ENCODE peak calls at places on chromosome 18, in six cellular contexts. Z, I, C, Y, K and D are unnamed samples.

GRCh38 chr18:24995738-24996137 is 356.2 kb downstream of the ZNF521 start:
- DNase-seq in Z (no peak), I (no peak), C (no peak), Y (no peak), K (no peak), D (no peak)

GRCh38 chr18:51196811-51197660 is 445 bp downstream of the MEX3C start:
- DNase-seq in Z (no peak), I (peak), C (peak), Y (no peak), K (peak), D (peak)

GRCh38 chr18:74665346-74665745 is 67.7 kb downstream of the ZNF407 start:
- DNase-seq in Z (no peak), I (no peak), C (no peak), Y (no peak), K (no peak), D (no peak)

GRCh38 chr18:5842653-5843052 is 52.7 kb downstream of the TMEM200C start:
- DNase-seq in Z (no peak), I (no peak), C (no peak), Y (no peak), K (no peak), D (no peak)

GRCh38 chr18:6328624-6329016 is 86.1 kb downstream of the L3MBTL4 start:
- DNase-seq in Z (no peak), I (no peak), C (no peak), Y (no peak), K (no peak), D (peak)

GRCh38 chr18:28114472-28114871 is 62.5 kb downstream of the CDH2 start:
- DNase-seq in Z (no peak), I (no peak), C (no peak), Y (no peak), K (no peak), D (no peak)

GRCh38 chr18:46751882-46752281 is 5.0 kb downstream of the ST8SIA5 start:
- DNase-seq in Z (no peak), I (no peak), C (no peak), Y (no peak), K (no peak), D (no peak)

GRCh38 chr18:42401131-42401673 is 446.2 kb downstream of the PIK3C3 start:
- DNase-seq in Z (no peak), I (peak), C (no peak), Y (no peak), K (no peak), D (no peak)

GRCh38 chr18:741931-742512 is 29.6 kb upstream of the ENOSF1 start:
- DNase-seq in Z (peak), I (peak), C (peak), Y (peak), K (peak), D (peak)

GRCh38 chr18:67135981-67136380 is 380.5 kb downstream of the DSEL start:
- DNase-seq in Z (no peak), I (no peak), C (peak), Y (no peak), K (no peak), D (no peak)

GRCh38 chr18:8870528-8870927 is 165.2 kb downstream of the MTCL1 start:
- DNase-seq in Z (no peak), I (no peak), C (peak), Y (no peak), K (no peak), D (no peak)

GRCh38 chr18:42654561-42654960 is 460.9 kb downstream of the RIT2 start:
- DNase-seq in Z (no peak), I (peak), C (no peak), Y (no peak), K (no peak), D (no peak)

GRCh38 chr18:28961669-28962228 is 784.8 kb upstream of the CDH2 start:
- DNase-seq in Z (peak), I (peak), C (peak), Y (peak), K (no peak), D (peak)

GRCh38 chr18:27713037-27713726 is 463.7 kb downstream of the CDH2 start:
- DNase-seq in Z (peak), I (no peak), C (peak), Y (no peak), K (no peak), D (no peak)

GRCh38 chr18:75811156-75811555 is 383.7 kb upstream of the SMIM21 start:
- DNase-seq in Z (no peak), I (peak), C (no peak), Y (no peak), K (no peak), D (no peak)

GRCh38 chr18:13051950-13052349 is 60.8 kb downstream of the CEP192 start:
- DNase-seq in Z (no peak), I (peak), C (no peak), Y (no peak), K (peak), D (no peak)

GRCh38 chr18:8167673-8168072 is 441.6 kb upstream of the RAB12 start:
- DNase-seq in Z (no peak), I (no peak), C (no peak), Y (no peak), K (no peak), D (no peak)

GRCh38 chr18:46338213-46338612 is 234.0 kb downstream of the HAUS1 start:
- DNase-seq in Z (no peak), I (no peak), C (peak), Y (no peak), K (no peak), D (no peak)

GRCh38 chr18:78192044-78192443 is 787.6 kb upstream of the SALL3 start:
- DNase-seq in Z (peak), I (peak), C (peak), Y (no peak), K (no peak), D (no peak)

GRCh38 chr18:70296289-70296688 is 7.4 kb downstream of the SOCS6 start:
- DNase-seq in Z (no peak), I (no peak), C (no peak), Y (no peak), K (no peak), D (no peak)

GRCh38 chr18:3305354-3305762 is 43.4 kb downstream of the MYL12B start:
- DNase-seq in Z (no peak), I (no peak), C (no peak), Y (peak), K (no peak), D (no peak)

GRCh38 chr18:11909081-11909410 is 929 bp upstream of the MPPE1 start:
- DNase-seq in Z (no peak), I (no peak), C (no peak), Y (no peak), K (no peak), D (no peak)

GRCh38 chr18:22170421-22171262 is 1.3 kb downstream of the GATA6 start:
- DNase-seq in Z (no peak), I (no peak), C (peak), Y (no peak), K (no peak), D (no peak)